ENCODE peak calls at places on chromosomes 7 and 10, in nine cellular contexts. W is tibial nerve, V is NT2/D1, T is uterus, M is OCI-LY7, C is bronchial epithelial cell, Y is GM06990, L is SJSA1, H is MM.1S. A is an unnamed sample.

GRCh38 chr7:71414490-71414889 is 282.5 kb downstream of the GALNT17 start:
- DNase-seq in H (no peak), V (no peak), T (no peak), W (no peak), Y (no peak), C (no peak), L (no peak), M (no peak), A (no peak)

GRCh38 chr7:143395187-143396149 is 13.2 kb downstream of the EPHA1 start:
- DNase-seq in T (no peak), V (no peak), Y (no peak), W (no peak), M (no peak), C (no peak), H (no peak), L (no peak), A (no peak)

GRCh38 chr10:43215758-43216455 is 51.0 kb downstream of the RASGEF1A start:
- DNase-seq in T (no peak), W (no peak), Y (no peak), C (no peak), M (no peak), H (no peak), L (no peak), V (no peak), A (no peak)

GRCh38 chr7:149379625-149380024 is 81.2 kb downstream of the ZNF777 start:
- DNase-seq in H (no peak), W (no peak), Y (no peak), V (no peak), T (no peak), C (no peak), L (no peak), M (no peak), A (no peak)

GRCh38 chr10:132534348-132535064 is 3.1 kb upstream of the INPP5A start:
- DNase-seq in C (no peak), M (no peak), T (peak; percentile 10), Y (no peak), L (no peak), V (no peak), H (no peak), W (no peak), A (no peak)

GRCh38 chr7:22216309-22216708 is 140.6 kb downstream of the RAPGEF5 start:
- DNase-seq in Y (no peak), C (no peak), V (no peak), L (no peak), M (no peak), H (no peak), W (no peak), T (no peak), A (no peak)

GRCh38 chr10:131806646-131807317 is 94.0 kb upstream of the PPP2R2D start:
- DNase-seq in H (no peak), Y (no peak), W (no peak), M (no peak), C (no peak), V (no peak), T (no peak), L (no peak), A (no peak)

GRCh38 chr10:113348694-113349093 is 204.2 kb upstream of the HABP2 start:
- DNase-seq in C (no peak), Y (no peak), H (no peak), W (no peak), T (no peak), M (no peak), L (no peak), V (no peak), A (no peak)

GRCh38 chr7:36747969-36748574 is 23.8 kb upstream of the AOAH start:
- DNase-seq in W (no peak), Y (no peak), V (no peak), C (no peak), H (peak; percentile 64), M (no peak), T (no peak), L (no peak), A (no peak)

GRCh38 chr7:71165708-71166107 is 33.8 kb downstream of the GALNT17 start:
- DNase-seq in H (no peak), Y (no peak), L (no peak), C (no peak), V (peak; percentile 54), T (no peak), W (no peak), M (no peak), A (no peak)

GRCh38 chr10:72170263-72170662 is 45.5 kb upstream of the ANAPC16 start:
- DNase-seq in T (no peak), V (no peak), W (no peak), C (peak; percentile 9), H (no peak), L (peak; percentile 25), M (no peak), Y (no peak), A (no peak)

GRCh38 chr7:106062521-106062931 is 49.6 kb downstream of the SYPL1 start:
- DNase-seq in L (no peak), H (no peak), C (peak; percentile 94), V (no peak), T (no peak), M (peak; percentile 78), W (no peak), Y (no peak), A (no peak)

GRCh38 chr7:82325416-82325815 is 118.2 kb downstream of the CACNA2D1 start:
- DNase-seq in L (peak; percentile 56), C (no peak), T (no peak), H (no peak), W (no peak), V (no peak), Y (no peak), M (no peak), A (no peak)

DNA sequence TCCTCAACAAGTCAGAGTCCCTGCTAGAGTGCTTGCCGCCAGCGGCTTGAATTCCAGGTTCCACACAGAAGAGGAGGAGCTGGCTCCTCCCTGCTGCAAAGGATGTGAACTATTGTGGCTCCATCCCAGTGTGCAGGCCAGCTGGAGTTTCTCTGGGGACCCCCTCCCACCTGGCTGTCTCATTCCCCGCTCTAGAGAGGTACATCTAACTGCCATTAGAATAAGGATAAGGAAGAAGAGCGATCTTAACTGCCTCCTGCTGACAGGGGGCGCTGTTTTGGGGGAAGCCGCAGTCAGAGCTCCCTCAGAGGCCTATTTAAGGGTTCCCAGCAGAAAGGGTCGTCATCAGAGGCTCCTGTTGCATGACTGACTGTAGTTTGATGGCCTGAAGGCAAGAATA is 40.8 kb upstream of the HECW1 start:
- DNase-seq in M (peak; percentile 73), Y (no peak), W (no peak), T (no peak), H (peak; percentile 37), C (no peak), L (peak; percentile 21), V (peak; percentile 60), A (no peak)
- H3K4me3 ChIP-seq in M (peak overlapping the region; percentile 44), Y (no peak overlapping the region), W (no peak overlapping the region), T (no peak overlapping the region), H (no peak overlapping the region), C (no peak overlapping the region), L (no peak overlapping the region), V (no peak overlapping the region), A (no peak overlapping the region)

GRCh38 chr7:5360971-5361370 is 62.7 kb downstream of the TNRC18 start:
- DNase-seq in W (no peak), V (no peak), L (no peak), T (no peak), M (no peak), Y (no peak), C (no peak), H (no peak), A (no peak)

GRCh38 chr7:5362466-5362865 is 61.2 kb downstream of the TNRC18 start:
- DNase-seq in V (no peak), M (no peak), H (no peak), Y (no peak), T (no peak), C (no peak), L (no peak), W (no peak), A (no peak)

GRCh38 chr7:5363729-5364128 is 59.9 kb downstream of the TNRC18 start:
- DNase-seq in Y (no peak), T (no peak), V (no peak), L (no peak), W (no peak), M (no peak), H (no peak), C (no peak), A (no peak)

GRCh38 chr7:5360451-5360850 is 63.2 kb downstream of the TNRC18 start:
- DNase-seq in V (no peak), M (no peak), L (no peak), H (no peak), Y (no peak), C (no peak), W (no peak), T (no peak), A (no peak)

GRCh38 chr7:5361446-5362155 is 62.0 kb downstream of the TNRC18 start:
- DNase-seq in V (no peak), W (no peak), T (no peak), M (no peak), L (no peak), C (no peak), Y (no peak), H (no peak), A (no peak)
- H3K36me3 ChIP-seq in V (peaks cover 38% of the 10 kb centered on the region), W (peaks cover 29% of the 10 kb centered on the region), T (no peaks in the 10 kb centered on the region), M (peaks cover 42% of the 10 kb centered on the region), L (peaks cover 45% of the 10 kb centered on the region), C (peaks cover 45% of the 10 kb centered on the region), Y (peaks cover 30% of the 10 kb centered on the region), H (peaks cover 7% of the 10 kb centered on the region), A (peaks cover 58% of the 10 kb centered on the region)

GRCh38 chr7:134302120-134302519 is 14.6 kb downstream of the SLC35B4 start:
- DNase-seq in M (no peak), L (no peak), V (no peak), H (no peak), Y (no peak), C (peak; percentile 8), W (no peak), T (no peak), A (no peak)

GRCh38 chr7:134311807-134312206 is 4.9 kb downstream of the SLC35B4 start:
- DNase-seq in Y (no peak), H (no peak), M (no peak), C (no peak), T (no peak), V (no peak), W (no peak), L (no peak), A (no peak)

DNA sequence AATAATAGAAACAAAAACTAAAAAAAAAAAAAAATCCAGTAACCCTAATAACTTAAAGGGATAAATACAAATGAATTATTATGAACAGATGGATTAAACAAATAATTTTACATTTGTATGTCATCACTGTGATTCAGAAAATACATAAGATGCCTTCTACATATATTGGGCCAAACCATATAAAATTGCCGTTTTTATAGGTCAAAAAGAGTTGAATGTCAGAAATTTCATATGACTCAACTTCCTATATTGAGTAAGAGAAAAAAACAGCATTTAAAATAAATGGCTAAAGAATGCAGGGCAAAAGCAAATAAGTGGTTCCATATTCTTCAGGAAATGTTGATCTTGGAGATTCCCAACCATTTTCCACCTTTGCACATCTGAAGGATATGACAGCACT is 9.4 kb downstream of the SLC35B4 start:
- DNase-seq in H (no peak), Y (no peak), V (no peak), W (no peak), L (no peak), T (no peak), M (no peak), C (no peak), A (no peak)
- H3K4me3 ChIP-seq in H (no peak overlapping the region), Y (no peak overlapping the region), V (no peak overlapping the region), W (no peak overlapping the region), L (no peak overlapping the region), T (no peak overlapping the region), M (no peak overlapping the region), C (no peak overlapping the region), A (no peak overlapping the region)

DNA sequence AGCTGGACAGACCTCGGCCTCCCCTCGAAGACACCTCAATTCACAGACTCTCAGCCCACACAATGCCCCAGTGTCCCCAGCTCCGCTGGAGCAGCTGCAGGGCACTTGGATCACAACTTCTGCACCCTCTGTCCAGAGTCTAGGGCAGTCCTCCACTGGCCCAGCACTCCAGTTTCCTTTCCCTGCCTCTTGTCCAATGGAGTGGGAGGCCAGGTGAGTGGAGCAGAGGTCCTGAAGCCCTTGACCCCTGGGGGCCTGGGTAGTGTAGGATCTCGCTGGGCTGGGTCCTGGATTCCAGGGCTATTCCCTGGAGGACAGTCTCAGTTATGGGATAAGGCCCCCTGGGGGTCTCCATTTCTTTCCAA is 11.8 kb downstream of the SFRP5 start:
- DNase-seq in Y (no peak), C (no peak), M (no peak), L (no peak), W (no peak), H (no peak), T (no peak), V (no peak), A (no peak)
- H3K36me3 ChIP-seq in Y (peaks cover 46% of the 10 kb centered on the region), C (peaks cover 21% of the 10 kb centered on the region), M (peaks cover 44% of the 10 kb centered on the region), L (peaks cover 40% of the 10 kb centered on the region), W (peaks cover 23% of the 10 kb centered on the region), H (no peaks in the 10 kb centered on the region), T (no peaks in the 10 kb centered on the region), V (peaks cover 57% of the 10 kb centered on the region), A (peaks cover 30% of the 10 kb centered on the region)